ENCODE peak calls at places on chromosome 19, in four cellular contexts. N is IMR-90; P is nucleus accumbens; K is stimulated activated CD4-positive, alpha-beta T cell treated with anti-CD3 and anti-CD28 coated beads, Interleukin-1b, Interleukin-23, amount 100 ng/mL, for 24 hours. Z is an unnamed sample.

GRCh38 chr19:28655054-28655453 is 557.9 kb downstream of the UQCRFS1 start:
- DNase-seq in N (no peak), P (no peak), K (no peak), Z (no peak)

GRCh38 chr19:48878219-48879024 is 6.2 kb downstream of the PPP1R15A start:
- DNase-seq in N (peak), P (no peak), K (no peak), Z (no peak)

GRCh38 chr19:56304243-56304642 is 10.4 kb downstream of the ZSCAN5A start:
- DNase-seq in N (no peak), P (no peak), K (no peak), Z (no peak)

GRCh38 chr19:37078717-37079032 is 442 bp downstream of the ZNF420 start:
- DNase-seq in N (no peak), P (no peak), K (no peak), Z (no peak)

GRCh38 chr19:1752757-1753728 is at the start of gene ONECUT3:
- DNase-seq in N (no peak), P (no peak), K (no peak), Z (no peak)

GRCh38 chr19:7265963-7266362 is 28.3 kb downstream of the INSR start:
- DNase-seq in N (no peak), P (no peak), K (no peak), Z (no peak)

GRCh38 chr19:32471095-32471494 is 65.5 kb downstream of the DPY19L3 start:
- DNase-seq in N (no peak), P (no peak), K (no peak), Z (no peak)

GRCh38 chr19:42303101-42303464 is 659 bp upstream of the PAFAH1B3 start:
- DNase-seq in N (no peak), P (no peak), K (no peak), Z (no peak)

GRCh38 chr19:23075031-23075733 is 41.6 kb upstream of the ZNF730 start:
- DNase-seq in N (peak), P (peak), K (no peak), Z (no peak)

GRCh38 chr19:36819130-36819630 is 19.0 kb downstream of the ZNF790 start:
- DNase-seq in N (no peak), P (no peak), K (no peak), Z (no peak)

GRCh38 chr19:45446944-45447343 is 20.9 kb upstream of the FOSB start:
- DNase-seq in N (no peak), P (no peak), K (no peak), Z (no peak)

GRCh38 chr19:52498571-52498970 is 28.9 kb upstream of the ZNF808 start:
- DNase-seq in N (no peak), P (no peak), K (no peak), Z (no peak)

GRCh38 chr19:44212865-44213346 is 574 bp downstream of the ZNF227 start:
- DNase-seq in N (peak), P (no peak), K (no peak), Z (no peak)

GRCh38 chr19:48351341-48351752 is 12.4 kb downstream of the TMEM143 start:
- DNase-seq in N (peak), P (no peak), K (peak), Z (peak)

GRCh38 chr19:35746556-35746955 is 1.1 kb downstream of the PSENEN start:
- DNase-seq in N (no peak), P (no peak), K (no peak), Z (no peak)

GRCh38 chr19:38035515-38036495 is 128.8 kb downstream of the SIPA1L3 start:
- DNase-seq in N (peak), P (no peak), K (no peak), Z (no peak)

GRCh38 chr19:18562086-18562485 is 4.4 kb downstream of the KXD1 start:
- DNase-seq in N (no peak), P (no peak), K (no peak), Z (no peak)

GRCh38 chr19:4352701-4353121 is 9.3 kb downstream of the MPND start:
- DNase-seq in N (peak), P (no peak), K (no peak), Z (peak)

GRCh38 chr19:33734913-33735312 is 61.8 kb upstream of the KCTD15 start:
- DNase-seq in N (no peak), P (peak), K (no peak), Z (no peak)

GRCh38 chr19:8569066-8569761 is 8.0 kb downstream of the MYO1F start:
- DNase-seq in N (peak), P (no peak), K (no peak), Z (no peak)

GRCh38 chr19:18871543-18871942 is 24.4 kb downstream of the CERS1 start:
- DNase-seq in N (no peak), P (no peak), K (no peak), Z (no peak)

GRCh38 chr19:7925171-7925837 is 631 bp downstream of the CTXN1 start:
- DNase-seq in N (peak), P (no peak), K (peak), Z (peak)

GRCh38 chr19:2251577-2252480 is 2.7 kb downstream of the AMH start:
- DNase-seq in N (no peak), P (no peak), K (no peak), Z (no peak)

GRCh38 chr19:42051166-42052115 is 18.6 kb downstream of the GRIK5 start:
- DNase-seq in N (no peak), P (no peak), K (no peak), Z (no peak)

GRCh38 chr19:41219924-41220567 is 1.0 kb downstream of the AXL start:
- DNase-seq in N (peak), P (no peak), K (no peak), Z (no peak)

GRCh38 chr19:4067396-4068057 is 828 bp upstream of the ZBTB7A start:
- DNase-seq in N (no peak), P (no peak), K (no peak), Z (peak)

GRCh38 chr19:23978068-23978467 is 63.4 kb downstream of the ZNF726 start:
- DNase-seq in N (no peak), P (no peak), K (no peak), Z (no peak)

GRCh38 chr19:33798701-33799111 is 2.0 kb downstream of the KCTD15 start:
- DNase-seq in N (peak), P (no peak), K (no peak), Z (no peak)

GRCh38 chr19:37877147-37877546 is 29.2 kb downstream of the WDR87 start:
- DNase-seq in N (no peak), P (no peak), K (no peak), Z (no peak)

GRCh38 chr19:55315956-55316525 is 9.1 kb downstream of the TMEM150B start:
- DNase-seq in N (no peak), P (no peak), K (no peak), Z (no peak)

GRCh38 chr19:4749870-4750269 is 26.2 kb upstream of the DPP9 start:
- DNase-seq in N (no peak), P (no peak), K (no peak), Z (no peak)

GRCh38 chr19:51807925-51808324 is 13.0 kb downstream of the FPR3 start:
- DNase-seq in N (no peak), P (no peak), K (no peak), Z (no peak)

GRCh38 chr19:13095934-13096890 is 6.4 kb downstream of the LYL1 start:
- DNase-seq in N (no peak), P (no peak), K (no peak), Z (peak)

GRCh38 chr19:10713317-10713716 is 4.6 kb upstream of the DNM2 start:
- DNase-seq in N (no peak), P (no peak), K (no peak), Z (no peak)

GRCh38 chr19:2334986-2335846 is 6.7 kb downstream of the SPPL2B start:
- DNase-seq in N (no peak), P (no peak), K (no peak), Z (no peak)

GRCh38 chr19:12065100-12065538 is 588 bp downstream of the ZNF844 start:
- DNase-seq in N (peak), P (no peak), K (no peak), Z (no peak)

GRCh38 chr19:46416077-46416709 is 2.8 kb upstream of the CCDC8 start:
- DNase-seq in N (peak), P (peak), K (no peak), Z (peak)